ENCODE peak calls at places on chromosomes 2 and 18, in seven cellular contexts. J is neural crest cell, B is cardiac fibroblast, O is fibroblast of pulmonary artery, Z is Panc1, L is AG09309, M is neural progenitor cell. E is an unnamed sample.
A peak's percentile ranks its signal among the peaks of the same experiment; 100 is the strongest.

GRCh38 chr2:45169339-45170190 is 160.3 kb upstream of the SIX2 start:
- DNase-seq in J (peak; percentile 19), B (peak; percentile 65), O (peak; percentile 38), Z (no peak), L (no peak), M (peak; percentile 68), E (peak; percentile 3)

GRCh38 chr2:88753833-88754584 is 62.5 kb downstream of the RPIA start:
- DNase-seq in J (no peak), B (no peak), O (peak; percentile 35), Z (no peak), L (no peak), M (no peak), E (peak; percentile 44)

GRCh38 chr2:38534746-38535403 is 67.9 kb downstream of the HNRNPLL start:
- DNase-seq in J (no peak), B (no peak), O (no peak), Z (no peak), L (no peak), M (no peak), E (no peak)

GRCh38 chr2:240893363-240893828 is 2.6 kb downstream of the MAB21L4 start:
- DNase-seq in J (no peak), B (peak; percentile 23), O (no peak), Z (no peak), L (no peak), M (peak; percentile 85), E (peak; percentile 75)

GRCh38 chr18:25669741-25670140 is 317.8 kb upstream of the ZNF521 start:
- DNase-seq in J (no peak), B (no peak), O (no peak), Z (no peak), L (no peak), M (peak; percentile 19), E (no peak)

GRCh38 chr18:53490019-53490418 is 734.5 kb downstream of the MBD2 start:
- DNase-seq in J (no peak), B (no peak), O (no peak), Z (no peak), L (no peak), M (no peak), E (no peak)

GRCh38 chr2:237648016-237648381 is 20.6 kb downstream of the LRRFIP1 start:
- DNase-seq in J (no peak), B (no peak), O (peak; percentile 38), Z (no peak), L (no peak), M (no peak), E (no peak)

GRCh38 chr2:235325126-235325525 is 168.7 kb upstream of the AGAP1 start:
- DNase-seq in J (no peak), B (no peak), O (no peak), Z (no peak), L (no peak), M (no peak), E (peak; percentile 52)

GRCh38 chr18:55587341-55588000 is 521 bp downstream of the TCF4 start:
- DNase-seq in J (peak; percentile 13), B (peak; percentile 65), O (peak; percentile 67), Z (no peak), L (no peak), M (peak; percentile 63), E (no peak)

GRCh38 chr2:181130686-181131085 is 150.3 kb downstream of the UBE2E3 start:
- DNase-seq in J (no peak), B (peak; percentile 54), O (peak; percentile 65), Z (no peak), L (no peak), M (no peak), E (no peak)

GRCh38 chr2:196980498-196980897 is 54.0 kb upstream of the PGAP1 start:
- DNase-seq in J (no peak), B (no peak), O (no peak), Z (no peak), L (no peak), M (no peak), E (no peak)

GRCh38 chr2:26011990-26012856 is 21.7 kb upstream of the RAB10 start:
- DNase-seq in J (no peak), B (peak; percentile 48), O (peak; percentile 44), Z (peak; percentile 95), L (no peak), M (peak; percentile 91), E (peak; percentile 90)

GRCh38 chr2:238865015-238865719 is 17.3 kb downstream of the TWIST2 start:
- DNase-seq in J (no peak), B (no peak), O (no peak), Z (no peak), L (no peak), M (no peak), E (no peak)

DNA sequence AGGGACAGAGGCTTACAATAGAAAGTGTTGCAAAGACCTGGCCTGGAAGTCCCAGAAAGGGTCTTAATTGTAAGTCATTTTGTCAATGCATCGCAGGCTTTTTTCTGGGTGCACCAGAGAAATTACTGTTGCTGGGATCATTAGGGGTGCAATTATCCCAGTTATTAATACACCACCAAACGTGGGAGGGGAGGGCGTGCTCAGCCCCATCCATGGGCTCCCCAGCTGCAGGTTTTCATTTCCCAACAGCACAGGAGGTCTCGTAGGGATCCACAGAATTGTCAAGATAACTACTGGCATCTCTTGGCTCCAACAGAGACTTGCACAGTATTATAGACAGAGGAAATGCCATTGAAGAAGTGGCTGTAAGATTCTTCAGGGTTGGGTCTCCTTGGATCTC is 69.6 kb upstream of the FZD7 start:
- DNase-seq in J (no peak), B (no peak), O (no peak), Z (no peak), L (no peak), M (no peak), E (no peak)
- TF ChIP-seq CTCF in J (no peak), B (no peak), O (no peak), Z (no peak), L (no peak), M (no peak), E (no peak)

GRCh38 chr2:223084873-223085272 is 32.9 kb downstream of the KCNE4 start:
- DNase-seq in J (no peak), B (no peak), O (no peak), Z (no peak), L (no peak), M (no peak), E (no peak)

GRCh38 chr2:223088866-223089265 is 36.9 kb downstream of the KCNE4 start:
- DNase-seq in J (no peak), B (no peak), O (no peak), Z (no peak), L (no peak), M (no peak), E (no peak)

GRCh38 chr2:223090081-223090480 is 38.1 kb downstream of the KCNE4 start:
- DNase-seq in J (no peak), B (no peak), O (no peak), Z (no peak), L (no peak), M (no peak), E (peak; percentile 60)

GRCh38 chr2:223086360-223086981 is 34.5 kb downstream of the KCNE4 start:
- DNase-seq in J (peak; percentile 21), B (no peak), O (no peak), Z (no peak), L (no peak), M (no peak), E (no peak)

GRCh38 chr2:223087466-223087865 is 35.5 kb downstream of the KCNE4 start:
- DNase-seq in J (no peak), B (no peak), O (no peak), Z (no peak), L (no peak), M (no peak), E (no peak)
- TF ChIP-seq CTCF in J (no peak), B (no peak), O (no peak), Z (no peak), L (no peak), M (no peak), E (no peak)

DNA sequence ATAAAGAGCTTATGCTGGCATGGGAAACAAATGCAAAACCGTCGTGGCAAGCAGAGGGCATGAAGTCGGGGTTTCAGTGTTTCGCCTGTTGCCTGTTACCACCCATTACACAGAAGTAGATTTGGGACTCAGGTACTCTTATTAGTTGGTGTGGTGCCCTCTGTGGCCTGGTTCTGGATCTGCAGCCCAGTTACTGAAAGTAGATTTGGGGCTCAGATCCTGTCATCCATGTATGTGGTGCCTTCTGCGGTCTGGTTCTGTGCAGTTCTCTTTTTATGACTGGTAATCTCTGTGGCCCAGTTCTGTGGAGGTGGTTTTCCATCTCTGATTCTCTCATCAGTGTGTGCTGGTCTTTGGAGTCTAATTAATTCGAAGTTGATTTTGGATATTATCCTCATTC is 45.2 kb downstream of the ADNP2 start:
- DNase-seq in J (no peak), B (peak; percentile 41), O (peak; percentile 46), Z (no peak), L (no peak), M (peak; percentile 47), E (peak; percentile 32)
- TF ChIP-seq CTCF in J (peak; percentile 41), B (peak; percentile 45), O (peak; percentile 56), Z (no peak), L (peak; percentile 57), M (peak; percentile 56), E (peak; percentile 65)

GRCh38 chr2:230902180-230902899 is 22.7 kb downstream of the GPR55 start:
- DNase-seq in J (peak; percentile 40), B (peak; percentile 76), O (peak; percentile 84), Z (peak; percentile 42), L (peak; percentile 11), M (peak; percentile 74), E (peak; percentile 39)
- TF ChIP-seq CTCF in J (peak; percentile 77), B (peak; percentile 89), O (peak; percentile 97), Z (peak; percentile 93), L (peak; percentile 86), M (peak; percentile 74), E (peak; percentile 88)

DNA sequence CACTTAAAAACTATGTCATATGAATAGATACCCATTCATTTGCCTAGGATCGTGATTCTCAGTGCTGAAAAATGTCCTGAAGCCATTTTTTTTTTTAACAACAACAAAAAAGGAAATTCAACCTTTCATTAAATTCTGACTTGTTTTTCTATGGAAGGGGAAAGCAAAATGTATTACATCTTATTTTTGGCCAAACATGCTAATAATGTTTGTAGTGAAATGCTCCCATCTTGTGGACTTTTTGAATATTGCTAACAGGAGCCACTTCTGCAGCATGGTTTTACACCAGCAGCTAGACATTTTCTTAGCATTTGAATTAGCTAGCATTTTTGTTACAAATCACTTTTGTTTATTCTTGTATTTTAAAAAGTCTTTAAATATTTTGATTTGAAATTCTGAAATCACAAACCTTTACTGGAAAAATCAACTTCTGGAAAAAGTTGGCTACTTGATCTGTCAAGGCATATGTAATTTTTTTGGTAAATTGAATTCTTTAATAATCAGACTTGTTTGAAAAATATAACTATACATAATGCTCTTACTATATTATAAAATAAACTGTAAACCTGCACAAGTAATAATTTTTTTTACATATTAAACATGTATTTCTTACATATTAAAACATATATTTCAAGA is 75.8 kb downstream of the KIDINS220 start:
- DNase-seq in J (no peak), B (peak; percentile 60), O (peak; percentile 64), Z (peak; percentile 8), L (peak; percentile 7), M (peak; percentile 42), E (peak; percentile 43)
- TF ChIP-seq CTCF in J (peak; percentile 80), B (peak; percentile 44), O (peak; percentile 63), Z (peak; percentile 63), L (peak; percentile 55), M (peak; percentile 63), E (peak; percentile 34)

GRCh38 chr2:73386894-73387636 is 1.4 kb downstream of the ALMS1 start:
- DNase-seq in J (no peak), B (no peak), O (no peak), Z (no peak), L (no peak), M (no peak), E (no peak)

GRCh38 chr2:73383036-73383435 is 2.6 kb upstream of the ALMS1 start:
- DNase-seq in J (no peak), B (no peak), O (no peak), Z (no peak), L (no peak), M (no peak), E (no peak)

GRCh38 chr2:73385486-73386341 is at the start of gene ALMS1:
- DNase-seq in J (peak; percentile 75), B (peak; percentile 95), O (peak; percentile 90), Z (peak; percentile 52), L (peak; percentile 50), M (peak; percentile 98), E (peak; percentile 63)

GRCh38 chr2:73386342-73386868 is 769 bp downstream of the ALMS1 start:
- DNase-seq in J (no peak), B (no peak), O (no peak), Z (no peak), L (no peak), M (peak; percentile 53), E (no peak)
- TF ChIP-seq CTCF in J (peak; percentile 10), B (no peak), O (no peak), Z (no peak), L (no peak), M (no peak), E (no peak)

E was measured in bronchial epithelial cell.